ENCODE peak calls at places on chromosomes 3 and 15, in six cellular contexts. U, F, T, X, S and R are unnamed samples.

GRCh38 chr3:43024183-43024865 is 45.2 kb downstream of the GASK1A start:
- DNase-seq in U (peak; percentile 80), S (peak; percentile 72), F (no peak), T (no peak), X (no peak), R (peak; percentile 46)

GRCh38 chr3:66115858-66116654 is 77.3 kb upstream of the MAGI1 start:
- DNase-seq in T (peak; percentile 93), X (peak; percentile 53), F (no peak), U (no peak), S (no peak), R (no peak)

GRCh38 chr3:10983219-10983916 is 9.2 kb upstream of the SLC6A1 start:
- DNase-seq in X (no peak), T (peak; percentile 43), S (peak; percentile 4), F (no peak), U (peak; percentile 9), R (no peak)

GRCh38 chr3:99765042-99765942 is 52.4 kb upstream of the CMSS1 start:
- DNase-seq in X (no peak), S (no peak), F (no peak), U (no peak), T (peak; percentile 75), R (no peak)

GRCh38 chr3:184592411-184593200 is 31.0 kb downstream of the EPHB3 start:
- DNase-seq in S (no peak), X (no peak), F (no peak), U (no peak), T (no peak), R (no peak)

GRCh38 chr3:127018306-127018828 is 35.5 kb downstream of the PLXNA1 start:
- DNase-seq in X (no peak), F (no peak), T (no peak), U (no peak), S (no peak), R (no peak)

GRCh38 chr3:124492824-124493223 is 237.4 kb upstream of the UMPS start:
- DNase-seq in T (peak; percentile 37), S (no peak), X (peak; percentile 46), F (peak; percentile 21), U (peak; percentile 7), R (no peak)

GRCh38 chr3:96169111-96169510 is 645.3 kb upstream of the EPHA6 start:
- DNase-seq in F (no peak), S (no peak), U (no peak), X (no peak), T (no peak), R (no peak)

GRCh38 chr3:145357453-145357852 is 803.5 kb downstream of the PLOD2 start:
- DNase-seq in U (no peak), T (no peak), X (no peak), F (no peak), S (no peak), R (no peak)

GRCh38 chr3:194676471-194676870 is 4.5 kb upstream of the LSG1 start:
- DNase-seq in S (no peak), X (no peak), U (no peak), T (no peak), F (no peak), R (no peak)

GRCh38 chr3:76107935-76108570 is 322.7 kb upstream of the ZNF717 start:
- DNase-seq in U (no peak), S (no peak), F (no peak), T (peak; percentile 52), X (no peak), R (no peak)

GRCh38 chr15:59953392-59953883 is 50.7 kb upstream of the FOXB1 start:
- DNase-seq in F (no peak), S (no peak), U (no peak), X (no peak), T (no peak), R (no peak)

GRCh38 chr3:52315977-52316764 is at the start of gene DNAH1:
- DNase-seq in U (no peak), T (no peak), F (no peak), X (peak; percentile 15), S (no peak), R (no peak)

GRCh38 chr15:74307827-74308642 is 59.4 kb downstream of the CYP11A1 start:
- DNase-seq in U (peak; percentile 34), X (no peak), S (peak; percentile 26), F (peak; percentile 17), T (peak; percentile 66), R (no peak)

GRCh38 chr3:15318661-15319060 is 13.7 kb downstream of the SH3BP5 start:
- DNase-seq in X (no peak), F (no peak), T (no peak), S (no peak), U (no peak), R (no peak)